ENCODE peak calls at places on chromosomes 13 and 19, in four cellular contexts. W is NCI-H1092; E is activated T-helper 2 cell treated with anti-CD3 and anti-CD28 coated beads, Interferon-gamma antibody, Interleukin-2, Interleukin-4, amounts not matched to agents 10 μg/mL and 5 μg/mL and 100 μg/mL, durations not matched to agents 14 hours and 24 hours and 36 hours; N is DMS53. D is an unnamed sample.

GRCh38 chr19:28764066-28764465 is 448.9 kb downstream of the UQCRFS1 start:
- DNase-seq in E (no peak), W (no peak), N (no peak), D (no peak)

GRCh38 chr13:46803586-46803985 is 6.6 kb upstream of the ESD start:
- DNase-seq in N (no peak), W (no peak), E (no peak), D (no peak)

GRCh38 chr13:46101488-46102289 is 3.1 kb downstream of the CPB2 start:
- DNase-seq in E (no peak), W (no peak), N (peak), D (no peak)

GRCh38 chr13:27131202-27131623 is 40.4 kb downstream of the USP12 start:
- DNase-seq in W (no peak), N (peak), E (peak), D (peak)

GRCh38 chr19:58372311-58373133 is 8.3 kb downstream of the ZNF837 start:
- DNase-seq in N (peak), E (no peak), W (no peak), D (no peak)

GRCh38 chr19:41302624-41303351 is 7.2 kb upstream of the CCDC97 start:
- DNase-seq in E (peak), N (no peak), W (no peak), D (peak)

GRCh38 chr13:47903836-47904235 is 97.2 kb downstream of the SUCLA2 start:
- DNase-seq in W (no peak), N (no peak), E (no peak), D (no peak)

GRCh38 chr19:47626238-47626637 is 17.3 kb downstream of the BICRA start:
- DNase-seq in W (no peak), E (no peak), N (no peak), D (no peak)

GRCh38 chr19:8251025-8251472 is 41.9 kb downstream of the CERS4 start:
- DNase-seq in E (no peak), N (no peak), W (no peak), D (no peak)

GRCh38 chr13:100063906-100064305 is 25.0 kb upstream of the PCCA start:
- DNase-seq in E (no peak), W (no peak), N (no peak), D (no peak)

GRCh38 chr13:49098198-49098597 is 121.9 kb upstream of the MLNR start:
- DNase-seq in E (no peak), W (no peak), N (peak), D (no peak)

GRCh38 chr13:74144269-74144668 is 10.1 kb upstream of the KLF12 start:
- DNase-seq in W (no peak), E (no peak), N (no peak), D (no peak)

GRCh38 chr19:1256646-1257474 is 8.5 kb downstream of the MIDN start:
- DNase-seq in W (no peak), E (no peak), N (no peak), D (no peak)

GRCh38 chr19:54390942-54391577 is 24.2 kb upstream of the TTYH1 start:
- DNase-seq in N (peak), E (peak), W (peak), D (peak)

GRCh38 chr19:28718909-28719308 is 494.0 kb downstream of the UQCRFS1 start:
- DNase-seq in W (no peak), N (no peak), E (no peak), D (no peak)

GRCh38 chr19:19079571-19079970 is 15.8 kb downstream of the SLC25A42 start:
- DNase-seq in N (no peak), W (no peak), E (no peak), D (no peak)

GRCh38 chr13:45628094-45628493 is 12.6 kb upstream of the ERICH6B start:
- DNase-seq in W (no peak), E (no peak), N (no peak), D (no peak)

GRCh38 chr13:61414136-61414535 is 1.5 kb downstream of the PCDH20 start:
- DNase-seq in W (no peak), E (no peak), N (peak), D (no peak)

GRCh38 chr13:98313023-98313937 is 136.2 kb upstream of the RNF113B start:
- DNase-seq in E (no peak), N (no peak), W (no peak), D (no peak)

GRCh38 chr19:13076787-13077186 is 25.9 kb downstream of the LYL1 start:
- DNase-seq in E (no peak), W (no peak), N (no peak), D (no peak)

GRCh38 chr19:45424191-45425058 is 708 bp upstream of the ERCC1 start:
- DNase-seq in N (peak), W (no peak), E (no peak), D (peak)

GRCh38 chr19:34838248-34838647 is 65.2 kb upstream of the ZNF599 start:
- DNase-seq in W (no peak), E (no peak), N (peak), D (no peak)

GRCh38 chr13:114118763-114119123 is 13.7 kb downstream of the RASA3 start:
- DNase-seq in N (peak), W (no peak), E (no peak), D (no peak)

GRCh38 chr13:113273856-113274590 is 23.0 kb upstream of the LAMP1 start:
- DNase-seq in E (no peak), W (no peak), N (peak), D (no peak)

GRCh38 chr19:51094696-51095279 is 12.1 kb upstream of the KLK14 start:
- DNase-seq in E (no peak), W (no peak), N (peak), D (no peak)

GRCh38 chr13:32025730-32026129 is 5.8 kb upstream of the FRY start:
- DNase-seq in W (no peak), N (no peak), E (no peak), D (no peak)

GRCh38 chr13:77516342-77516789 is 19.1 kb upstream of the SCEL start:
- DNase-seq in W (no peak), N (peak), E (no peak), D (no peak)

GRCh38 chr19:56946164-56946563 is 105.6 kb upstream of the PEG3 start:
- DNase-seq in E (no peak), N (peak), W (no peak), D (no peak)

GRCh38 chr19:46746281-46746965 is at the start of gene STRN4:
- DNase-seq in N (peak), W (no peak), E (peak), D (peak)

GRCh38 chr19:11018179-11018578 is 57.3 kb downstream of the SMARCA4 start:
- DNase-seq in W (no peak), N (no peak), E (no peak), D (no peak)

D was measured in T-helper 22 cell.